ENCODE peak calls at places on chromosome 9, in ten cellular contexts. P, A, O, T, B, F, K, U, W and G are unnamed samples.

GRCh38 chr9:6944093-6944551 is 186.3 kb downstream of the KDM4C start:
- DNase-seq in P (no peak), A (no peak), O (no peak), T (no peak), B (no peak), F (no peak), K (peak), U (no peak), W (no peak), G (no peak)

GRCh38 chr9:9963861-9964260 is 648.9 kb downstream of the PTPRD start:
- DNase-seq in P (no peak), A (no peak), O (no peak), T (no peak), B (no peak), F (no peak), K (no peak), U (no peak), W (no peak), G (no peak)

GRCh38 chr9:137178201-137178938 is 6.5 kb upstream of the TMEM210 start:
- DNase-seq in P (no peak), A (no peak), O (no peak), T (no peak), B (no peak), F (no peak), K (no peak), U (no peak), W (no peak), G (no peak)

GRCh38 chr9:130659699-130660248 is 4.6 kb upstream of the PRDM12 start:
- DNase-seq in P (no peak), A (no peak), O (no peak), T (peak), B (peak), F (no peak), K (no peak), U (no peak), W (no peak), G (peak)

GRCh38 chr9:86279839-86280238 is 2.5 kb downstream of the ISCA1 start:
- DNase-seq in P (no peak), A (no peak), O (no peak), T (no peak), B (no peak), F (no peak), K (no peak), U (no peak), W (no peak), G (no peak)

GRCh38 chr9:91992636-91993035 is 42.6 kb upstream of the ROR2 start:
- DNase-seq in P (no peak), A (no peak), O (no peak), T (no peak), B (no peak), F (no peak), K (no peak), U (no peak), W (no peak), G (no peak)

GRCh38 chr9:95383198-95383673 is 65.7 kb upstream of the FANCC start:
- DNase-seq in P (no peak), A (no peak), O (no peak), T (no peak), B (no peak), F (no peak), K (peak), U (no peak), W (no peak), G (no peak)

GRCh38 chr9:89046832-89047231 is 55.6 kb downstream of the S1PR3 start:
- DNase-seq in P (no peak), A (no peak), O (no peak), T (no peak), B (no peak), F (no peak), K (no peak), U (no peak), W (no peak), G (no peak)

GRCh38 chr9:137670391-137671195 is 51.8 kb downstream of the EHMT1 start:
- DNase-seq in P (no peak), A (no peak), O (no peak), T (peak), B (peak), F (no peak), K (peak), U (peak), W (peak), G (peak)

GRCh38 chr9:73081979-73082657 is 69.5 kb upstream of the ANXA1 start:
- DNase-seq in P (peak), A (no peak), O (no peak), T (peak), B (no peak), F (no peak), K (peak), U (no peak), W (peak), G (no peak)

GRCh38 chr9:3732077-3733038 is 206.6 kb upstream of the RFX3 start:
- DNase-seq in P (peak), A (no peak), O (peak), T (peak), B (peak), F (no peak), K (peak), U (no peak), W (peak), G (peak)

GRCh38 chr9:134060546-134060945 is 7.3 kb downstream of the BRD3 start:
- DNase-seq in P (no peak), A (no peak), O (no peak), T (peak), B (no peak), F (no peak), K (no peak), U (peak), W (no peak), G (no peak)

GRCh38 chr9:35691757-35692301 is 2.1 kb upstream of the TPM2 start:
- DNase-seq in P (no peak), A (no peak), O (no peak), T (no peak), B (no peak), F (no peak), K (no peak), U (peak), W (no peak), G (peak)

GRCh38 chr9:27426717-27427645 is 97.1 kb upstream of the IFNK start:
- DNase-seq in P (no peak), A (no peak), O (peak), T (peak), B (no peak), F (no peak), K (peak), U (no peak), W (peak), G (peak)

GRCh38 chr9:29044959-29045358 is 1471.7 kb upstream of the C9orf72 start:
- DNase-seq in P (no peak), A (no peak), O (no peak), T (no peak), B (no peak), F (no peak), K (peak), U (no peak), W (no peak), G (no peak)

GRCh38 chr9:121026260-121026691 is 23.8 kb downstream of the C5 start:
- DNase-seq in P (no peak), A (no peak), O (no peak), T (no peak), B (no peak), F (no peak), K (no peak), U (no peak), W (no peak), G (no peak)

GRCh38 chr9:69955536-69956355 is 87.9 kb upstream of the MAMDC2 start:
- DNase-seq in P (no peak), A (no peak), O (no peak), T (no peak), B (no peak), F (no peak), K (no peak), U (no peak), W (no peak), G (no peak)

GRCh38 chr9:127809562-127810377 is 7.1 kb downstream of the FPGS start:
- DNase-seq in P (no peak), A (no peak), O (no peak), T (peak), B (no peak), F (no peak), K (peak), U (no peak), W (peak), G (peak)

GRCh38 chr9:103991001-103991400 is 103.1 kb upstream of the SMC2 start:
- DNase-seq in P (no peak), A (no peak), O (no peak), T (no peak), B (no peak), F (no peak), K (no peak), U (no peak), W (no peak), G (peak)